ENCODE peak calls at places on chromosomes 13 and 19, in four cellular contexts. A is stimulated activated CD4-positive, alpha-beta T cell treated with anti-CD3 and anti-CD28 coated beads, Interleukin-1b, Interleukin-23, amount 100 ng/mL, for 1 hour; I is NCI-H774; G is lung. L is an unnamed sample.

GRCh38 chr13:77033717-77034302 is 6.9 kb upstream of the FBXL3 start:
- DNase-seq in A (no peak), I (no peak), G (no peak), L (no peak)

GRCh38 chr13:44045179-44045562 is 165.5 kb downstream of the LACC1 start:
- DNase-seq in A (no peak), I (peak), G (no peak), L (peak)

GRCh38 chr13:94431569-94431968 is 47.9 kb downstream of the DCT start:
- DNase-seq in A (no peak), I (no peak), G (no peak), L (no peak)

GRCh38 chr19:38290631-38291147 is 13.4 kb upstream of the C19orf33 start:
- DNase-seq in A (no peak), I (no peak), G (peak), L (no peak)

GRCh38 chr13:36124236-36124822 is 6.9 kb downstream of the DCLK1 start:
- DNase-seq in A (no peak), I (no peak), G (peak), L (peak)

GRCh38 chr19:46571495-46571894 is 29.6 kb upstream of the CALM3 start:
- DNase-seq in A (no peak), I (no peak), G (no peak), L (no peak)

GRCh38 chr19:19642506-19643157 is 825 bp downstream of the GMIP start:
- DNase-seq in A (no peak), I (no peak), G (no peak), L (no peak)

GRCh38 chr19:50646074-50646807 is 3.0 kb upstream of the C19orf81 start:
- DNase-seq in A (no peak), I (no peak), G (no peak), L (no peak)